ENCODE peak calls at places on chromosome 19, in four cellular contexts. One of them, this sample, is unnamed.

GRCh38 chr19:10660346-10660745 is 6.2 kb downstream of the ILF3 start:
- DNase-seq in B cell: no peak
- DNase-seq in endothelial cell: no peak
- DNase-seq in ascending aorta: no peak
- DNase-seq in this sample: no peak

GRCh38 chr19:7681336-7682174 is 922 bp downstream of the TRAPPC5 start:
- DNase-seq in B cell: peak
- DNase-seq in endothelial cell: peak
- DNase-seq in ascending aorta: peak
- DNase-seq in this sample: peak

GRCh38 chr19:13164370-13165090 is 14.3 kb downstream of the IER2 start:
- DNase-seq in B cell: peak
- DNase-seq in endothelial cell: peak
- DNase-seq in ascending aorta: no peak
- DNase-seq in this sample: peak

GRCh38 chr19:15154002-15154612 is 46.7 kb downstream of the NOTCH3 start:
- DNase-seq in B cell: no peak
- DNase-seq in endothelial cell: peak
- DNase-seq in ascending aorta: no peak
- DNase-seq in this sample: peak

GRCh38 chr19:57664269-57665127 is 4.2 kb upstream of the ZSCAN4 start:
- DNase-seq in B cell: no peak
- DNase-seq in endothelial cell: peak
- DNase-seq in ascending aorta: no peak
- DNase-seq in this sample: peak

GRCh38 chr19:50178320-50178719 is 15.2 kb upstream of the IZUMO2 start:
- DNase-seq in B cell: no peak
- DNase-seq in endothelial cell: no peak
- DNase-seq in ascending aorta: no peak
- DNase-seq in this sample: no peak

GRCh38 chr19:54653181-54653809 is 9.5 kb upstream of the LILRB4 start:
- DNase-seq in B cell: no peak
- DNase-seq in endothelial cell: no peak
- DNase-seq in ascending aorta: no peak
- DNase-seq in this sample: no peak

GRCh38 chr19:32924200-32924599 is 47.6 kb downstream of the CEP89 start:
- DNase-seq in B cell: no peak
- DNase-seq in endothelial cell: no peak
- DNase-seq in ascending aorta: no peak
- DNase-seq in this sample: no peak

GRCh38 chr19:40781140-40781539 is 3.1 kb downstream of the RAB4B start:
- DNase-seq in B cell: no peak
- DNase-seq in endothelial cell: no peak
- DNase-seq in ascending aorta: no peak
- DNase-seq in this sample: no peak

GRCh38 chr19:50568321-50569022 is at the start of gene LRRC4B:
- DNase-seq in B cell: no peak
- DNase-seq in endothelial cell: no peak
- DNase-seq in ascending aorta: no peak
- DNase-seq in this sample: no peak

GRCh38 chr19:19866599-19867248 is 1.0 kb downstream of the ZNF253 start:
- DNase-seq in B cell: peak
- DNase-seq in endothelial cell: peak
- DNase-seq in ascending aorta: no peak
- DNase-seq in this sample: peak

GRCh38 chr19:10603873-10604459 is 16.9 kb upstream of the AP1M2 start:
- DNase-seq in B cell: peak
- DNase-seq in endothelial cell: no peak
- DNase-seq in ascending aorta: no peak
- DNase-seq in this sample: no peak

GRCh38 chr19:35732540-35733179 is 9.6 kb downstream of the IGFLR1 start:
- DNase-seq in B cell: no peak
- DNase-seq in endothelial cell: no peak
- DNase-seq in ascending aorta: no peak
- DNase-seq in this sample: no peak
- TF ChIP-seq CTCF in B cell: no peak
- TF ChIP-seq CTCF in endothelial cell: no peak
- TF ChIP-seq CTCF in ascending aorta: no peak
- TF ChIP-seq CTCF in this sample: no peak

DNA sequence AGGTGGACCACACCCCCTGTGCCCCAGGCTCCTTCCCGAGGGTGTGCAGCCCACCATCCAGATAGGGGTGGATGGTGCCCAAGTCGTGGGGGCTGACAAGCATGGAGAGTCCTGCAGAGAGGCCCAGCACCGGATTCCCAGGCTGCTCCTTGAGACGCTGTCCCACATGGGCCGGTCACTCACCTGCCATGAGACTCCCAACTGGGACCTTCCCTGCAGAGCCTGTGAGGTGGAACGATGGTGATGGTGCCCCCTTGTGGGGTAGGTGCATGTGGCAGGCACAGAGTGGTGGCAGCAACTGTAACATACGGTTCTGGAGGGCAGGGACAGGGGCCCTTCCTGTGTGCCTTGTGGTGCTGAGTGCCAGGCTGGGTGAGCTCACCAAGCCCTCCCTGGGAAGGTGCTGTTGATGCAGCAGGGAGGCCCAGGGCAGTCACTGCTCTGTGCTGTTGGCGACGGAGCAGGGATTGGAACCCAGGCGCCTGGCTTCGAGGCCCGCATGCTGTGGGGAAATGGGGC is 33.1 kb downstream of the PPP1R37 start:
- DNase-seq in B cell: peak
- DNase-seq in endothelial cell: peak
- DNase-seq in ascending aorta: no peak
- DNase-seq in this sample: peak
- TF ChIP-seq CTCF in B cell: peak
- TF ChIP-seq CTCF in endothelial cell: peak
- TF ChIP-seq CTCF in ascending aorta: peak
- TF ChIP-seq CTCF in this sample: peak

GRCh38 chr19:18401580-18402112 is 4.2 kb upstream of the LRRC25 start:
- DNase-seq in B cell: peak
- DNase-seq in endothelial cell: peak
- DNase-seq in ascending aorta: no peak
- DNase-seq in this sample: peak
- TF ChIP-seq CTCF in B cell: peak
- TF ChIP-seq CTCF in endothelial cell: no peak
- TF ChIP-seq CTCF in ascending aorta: no peak
- TF ChIP-seq CTCF in this sample: peak

DNA sequence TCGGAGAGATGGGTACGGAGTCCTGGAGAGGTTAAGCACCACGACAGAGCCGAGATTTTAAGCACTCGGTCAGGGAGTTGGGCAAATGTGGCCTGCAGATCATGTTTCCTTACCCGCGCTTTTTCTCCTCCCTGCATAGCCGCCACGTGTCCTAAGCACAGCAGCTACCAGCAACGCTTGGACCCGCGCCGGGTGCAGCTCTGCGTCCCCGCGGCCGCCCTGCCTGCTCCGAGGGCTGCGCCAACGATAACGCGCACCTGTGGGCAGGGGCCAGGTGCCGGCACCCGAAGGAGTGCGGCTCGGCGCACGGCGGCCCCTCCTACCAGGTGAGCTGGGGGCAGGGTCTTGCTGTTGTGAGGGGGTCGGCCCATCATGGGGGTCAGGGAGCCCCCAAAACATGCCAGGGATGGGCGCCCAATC is 24.8 kb upstream of the FXYD3 start:
- DNase-seq in B cell: no peak
- DNase-seq in endothelial cell: no peak
- DNase-seq in ascending aorta: no peak
- DNase-seq in this sample: peak
- TF ChIP-seq CTCF in B cell: peak
- TF ChIP-seq CTCF in endothelial cell: no peak
- TF ChIP-seq CTCF in ascending aorta: no peak
- TF ChIP-seq CTCF in this sample: no peak

GRCh38 chr19:18435185-18435841 is 2.6 kb downstream of the ISYNA1 start:
- DNase-seq in B cell: no peak
- DNase-seq in endothelial cell: no peak
- DNase-seq in ascending aorta: no peak
- DNase-seq in this sample: no peak

GRCh38 chr19:18435848-18436631 is 1.9 kb downstream of the ISYNA1 start:
- DNase-seq in B cell: no peak
- DNase-seq in endothelial cell: no peak
- DNase-seq in ascending aorta: no peak
- DNase-seq in this sample: no peak

GRCh38 chr19:18438331-18439024 is 545 bp upstream of the ISYNA1 start:
- DNase-seq in B cell: no peak
- DNase-seq in endothelial cell: no peak
- DNase-seq in ascending aorta: no peak
- DNase-seq in this sample: peak

GRCh38 chr19:18437481-18438330 is at the start of gene ISYNA1:
- DNase-seq in B cell: peak
- DNase-seq in endothelial cell: peak
- DNase-seq in ascending aorta: no peak
- DNase-seq in this sample: peak

DNA sequence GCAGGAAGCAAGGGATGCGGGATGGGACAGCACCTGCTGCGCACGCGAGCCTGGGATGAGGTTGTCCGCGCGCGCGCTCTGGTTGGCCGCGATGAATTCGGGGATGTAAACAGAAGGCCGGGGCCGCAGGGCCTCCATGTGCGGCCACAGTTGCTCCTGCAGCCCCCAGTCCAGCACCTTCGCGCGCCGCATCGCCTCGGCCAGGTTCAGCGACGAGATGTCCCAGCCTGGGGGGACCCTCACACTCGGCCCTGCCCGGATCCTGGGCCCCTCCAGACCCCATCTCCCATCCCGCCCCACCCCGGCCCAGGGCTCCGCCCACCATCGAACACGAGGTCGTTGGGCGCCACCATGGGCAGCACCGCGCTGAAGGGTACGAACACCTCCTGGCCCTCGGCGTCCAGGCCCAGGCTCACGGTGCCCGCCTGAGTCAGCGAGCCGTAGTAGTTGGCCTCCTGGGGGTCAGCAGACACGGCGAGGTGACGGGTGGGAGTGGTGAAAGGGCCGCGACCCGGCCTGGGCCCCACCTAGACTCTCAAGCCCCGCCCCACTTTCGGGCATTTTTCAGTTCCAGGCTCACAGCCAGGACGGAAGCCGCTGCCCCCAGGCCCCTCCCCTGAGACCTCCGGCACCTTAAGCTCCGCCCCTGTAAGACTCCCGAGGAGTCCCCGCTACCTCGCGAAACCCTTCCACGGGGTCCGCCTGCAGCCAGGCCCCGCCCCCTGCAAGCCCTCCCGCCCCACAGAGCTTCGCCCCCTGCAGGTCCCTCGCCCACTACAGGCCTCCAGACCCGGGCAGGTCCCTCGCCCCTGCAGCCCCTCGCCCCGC is 1.1 kb downstream of the ISYNA1 start:
- DNase-seq in B cell: peak
- DNase-seq in endothelial cell: peak
- DNase-seq in ascending aorta: no peak
- DNase-seq in this sample: peak
- TF ChIP-seq CTCF in B cell: peak
- TF ChIP-seq CTCF in endothelial cell: no peak
- TF ChIP-seq CTCF in ascending aorta: no peak
- TF ChIP-seq CTCF in this sample: no peak

GRCh38 chr19:47309608-47310007 is at the start of gene C5AR1:
- DNase-seq in B cell: no peak
- DNase-seq in endothelial cell: no peak
- DNase-seq in ascending aorta: no peak
- DNase-seq in this sample: no peak
- TF ChIP-seq CTCF in B cell: no peak
- TF ChIP-seq CTCF in endothelial cell: no peak
- TF ChIP-seq CTCF in ascending aorta: no peak
- TF ChIP-seq CTCF in this sample: no peak

GRCh38 chr19:35274323-35274722 is 5.6 kb downstream of the USF2 start:
- DNase-seq in B cell: no peak
- DNase-seq in endothelial cell: no peak
- DNase-seq in ascending aorta: no peak
- DNase-seq in this sample: no peak

GRCh38 chr19:35278578-35279284 is 3.6 kb upstream of the HAMP start:
- DNase-seq in B cell: no peak
- DNase-seq in endothelial cell: no peak
- DNase-seq in ascending aorta: no peak
- DNase-seq in this sample: no peak

GRCh38 chr19:35279374-35279773 is 3.0 kb upstream of the HAMP start:
- DNase-seq in B cell: no peak
- DNase-seq in endothelial cell: no peak
- DNase-seq in ascending aorta: no peak
- DNase-seq in this sample: no peak

GRCh38 chr19:35273686-35274259 is 5.0 kb downstream of the USF2 start:
- DNase-seq in B cell: no peak
- DNase-seq in endothelial cell: no peak
- DNase-seq in ascending aorta: no peak
- DNase-seq in this sample: no peak

DNA sequence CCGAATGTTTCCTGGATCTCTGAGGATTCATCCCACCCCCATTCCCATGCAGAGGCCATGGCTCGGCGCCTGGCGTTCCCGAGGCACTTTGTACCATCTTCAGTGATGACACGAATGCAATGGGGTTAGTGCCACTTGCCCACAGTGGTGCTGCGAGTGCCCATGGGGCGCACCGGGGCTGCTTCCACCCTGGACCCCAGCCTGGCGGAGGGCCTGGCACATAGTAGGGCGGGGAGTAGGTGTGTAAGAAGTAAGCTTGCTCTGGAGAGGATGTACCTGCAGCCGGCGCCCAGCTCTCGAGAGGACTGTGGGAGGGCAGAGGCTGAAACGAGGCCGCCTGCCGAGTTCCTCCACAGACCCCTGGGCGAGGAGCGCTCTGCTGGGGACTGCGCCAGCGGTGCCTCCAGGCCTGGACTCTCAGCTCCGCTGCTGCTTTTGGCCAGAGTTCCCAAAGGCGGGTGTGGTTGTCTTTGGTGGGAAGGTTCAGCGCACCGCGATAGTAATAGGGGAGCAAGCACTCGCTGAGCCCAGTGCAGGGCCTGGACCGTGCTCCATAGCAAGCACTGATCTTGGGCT is 5.5 kb upstream of the HAMP start:
- DNase-seq in B cell: no peak
- DNase-seq in endothelial cell: no peak
- DNase-seq in ascending aorta: no peak
- DNase-seq in this sample: no peak
- TF ChIP-seq CTCF in B cell: no peak
- TF ChIP-seq CTCF in endothelial cell: no peak
- TF ChIP-seq CTCF in ascending aorta: no peak
- TF ChIP-seq CTCF in this sample: no peak

DNA sequence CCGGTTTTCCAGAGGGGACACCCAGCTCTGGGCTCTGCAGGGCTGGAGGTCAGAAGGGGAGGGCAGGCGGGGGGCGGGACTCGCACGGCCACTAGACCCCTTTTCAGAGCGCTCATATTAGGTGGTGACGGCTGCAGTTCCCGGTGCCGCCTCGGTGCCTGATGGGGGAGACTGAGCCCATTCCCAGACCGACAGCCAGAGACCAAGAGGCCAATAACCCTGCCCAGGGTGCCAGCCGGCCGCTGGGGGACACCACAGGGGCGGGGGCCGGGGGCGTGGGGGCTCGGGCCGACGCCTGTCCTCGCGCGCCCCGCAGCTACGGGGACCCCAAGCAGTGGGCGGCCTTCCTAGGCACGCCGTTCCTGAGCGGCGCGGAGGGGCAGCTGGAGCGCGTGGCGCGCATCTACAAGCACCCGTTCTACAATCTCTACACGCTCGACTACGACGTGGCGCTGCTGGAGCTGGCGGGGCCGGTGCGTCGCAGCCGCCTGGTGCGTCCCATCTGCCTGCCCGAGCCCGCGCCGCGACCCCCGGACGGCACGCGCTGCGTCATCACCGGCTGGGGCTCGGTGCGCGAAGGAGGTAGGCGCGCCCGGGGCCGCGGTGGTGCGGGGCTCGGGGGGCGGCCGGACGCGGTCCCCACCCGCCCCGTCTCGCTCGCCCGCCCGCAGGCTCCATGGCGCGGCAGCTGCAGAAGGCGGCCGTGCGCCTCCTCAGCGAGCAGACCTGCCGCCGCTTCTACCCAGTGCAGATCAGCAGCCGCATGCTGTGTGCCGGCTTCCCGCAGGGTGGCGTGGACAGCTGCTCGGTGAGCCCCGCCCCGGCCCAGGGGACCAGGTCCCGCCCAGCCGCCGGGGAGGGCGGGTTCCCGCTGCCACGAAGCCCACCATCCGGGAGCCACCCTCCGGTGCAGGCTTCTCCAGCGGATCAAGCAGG is 2.4 kb downstream of the TIMM13 start:
- DNase-seq in B cell: no peak
- DNase-seq in endothelial cell: peak
- DNase-seq in ascending aorta: no peak
- DNase-seq in this sample: no peak
- TF ChIP-seq CTCF in B cell: no peak
- TF ChIP-seq CTCF in endothelial cell: peak
- TF ChIP-seq CTCF in ascending aorta: peak
- TF ChIP-seq CTCF in this sample: no peak

This sample was measured in Calu3.